ENCODE peak calls at places on chromosomes 12 and 14, in four cellular contexts. One of them, this sample, is unnamed.

GRCh38 chr12:26317942-26318565 is 122.7 kb downstream of the SSPN start:
- DNase-seq in mammary epithelial cell: peak
- DNase-seq in astrocyte: peak
- DNase-seq in BE2C: no peak
- DNase-seq in this sample: peak

GRCh38 chr14:37594238-37594915 is 672 bp downstream of the FOXA1 start:
- DNase-seq in mammary epithelial cell: peak
- DNase-seq in astrocyte: peak
- DNase-seq in BE2C: peak
- DNase-seq in this sample: peak

GRCh38 chr12:188910-189621 is 24.9 kb downstream of the SLC6A12 start:
- DNase-seq in mammary epithelial cell: no peak
- DNase-seq in astrocyte: peak
- DNase-seq in BE2C: peak
- DNase-seq in this sample: peak

GRCh38 chr12:93536766-93537515 is 35.5 kb upstream of the SOCS2 start:
- DNase-seq in mammary epithelial cell: no peak
- DNase-seq in astrocyte: no peak
- DNase-seq in BE2C: no peak
- DNase-seq in this sample: no peak

GRCh38 chr12:34604227-34604626 is 581.9 kb downstream of the ALG10 start:
- DNase-seq in mammary epithelial cell: no peak
- DNase-seq in astrocyte: no peak
- DNase-seq in BE2C: no peak
- DNase-seq in this sample: no peak

GRCh38 chr12:125330645-125331341 is 265.6 kb downstream of the AACS start:
- DNase-seq in mammary epithelial cell: peak
- DNase-seq in astrocyte: peak
- DNase-seq in BE2C: peak
- DNase-seq in this sample: peak

GRCh38 chr12:107891967-107892366 is 117.5 kb downstream of the ASCL4 start:
- DNase-seq in mammary epithelial cell: no peak
- DNase-seq in astrocyte: no peak
- DNase-seq in BE2C: no peak
- DNase-seq in this sample: peak

GRCh38 chr14:101017209-101017608 is 113.7 kb upstream of the RTL1 start:
- DNase-seq in mammary epithelial cell: no peak
- DNase-seq in astrocyte: peak
- DNase-seq in BE2C: no peak
- DNase-seq in this sample: peak

GRCh38 chr12:122064780-122065588 is 13.6 kb upstream of the MLXIP start:
- DNase-seq in mammary epithelial cell: no peak
- DNase-seq in astrocyte: peak
- DNase-seq in BE2C: peak
- DNase-seq in this sample: peak

GRCh38 chr12:54416908-54417603 is 2.0 kb downstream of the ITGA5 start:
- DNase-seq in mammary epithelial cell: no peak
- DNase-seq in astrocyte: no peak
- DNase-seq in BE2C: no peak
- DNase-seq in this sample: peak

GRCh38 chr14:85566603-85567002 is 36.7 kb downstream of the FLRT2 start:
- DNase-seq in mammary epithelial cell: peak
- DNase-seq in astrocyte: peak
- DNase-seq in BE2C: no peak
- DNase-seq in this sample: peak

GRCh38 chr14:95049952-95050351 is 107.4 kb downstream of the DICER1 start:
- DNase-seq in mammary epithelial cell: no peak
- DNase-seq in astrocyte: no peak
- DNase-seq in BE2C: no peak
- DNase-seq in this sample: no peak

GRCh38 chr12:101485015-101485414 is 9.9 kb downstream of the SPIC start:
- DNase-seq in mammary epithelial cell: no peak
- DNase-seq in astrocyte: no peak
- DNase-seq in BE2C: no peak
- DNase-seq in this sample: peak

GRCh38 chr12:116420476-116420875 is 138.7 kb upstream of the MAP1LC3B2 start:
- DNase-seq in mammary epithelial cell: no peak
- DNase-seq in astrocyte: no peak
- DNase-seq in BE2C: no peak
- DNase-seq in this sample: no peak

GRCh38 chr12:3311027-3311402 is 180.0 kb upstream of the PRMT8 start:
- DNase-seq in mammary epithelial cell: peak
- DNase-seq in astrocyte: peak
- DNase-seq in BE2C: no peak
- DNase-seq in this sample: no peak

GRCh38 chr12:118455327-118455726 is 79.0 kb downstream of the SUDS3 start:
- DNase-seq in mammary epithelial cell: no peak
- DNase-seq in astrocyte: no peak
- DNase-seq in BE2C: no peak
- DNase-seq in this sample: no peak

GRCh38 chr14:34684578-34684977 is 29.8 kb downstream of the CFL2 start:
- DNase-seq in mammary epithelial cell: peak
- DNase-seq in astrocyte: peak
- DNase-seq in BE2C: no peak
- DNase-seq in this sample: peak

GRCh38 chr14:57943038-57943437 is 77.1 kb upstream of the SLC35F4 start:
- DNase-seq in mammary epithelial cell: no peak
- DNase-seq in astrocyte: no peak
- DNase-seq in BE2C: no peak
- DNase-seq in this sample: no peak

GRCh38 chr12:6828671-6829531 is 694 bp downstream of the P3H3 start:
- DNase-seq in mammary epithelial cell: no peak
- DNase-seq in astrocyte: peak
- DNase-seq in BE2C: no peak
- DNase-seq in this sample: peak

GRCh38 chr12:122020795-122021192 is 890 bp upstream of the BCL7A start:
- DNase-seq in mammary epithelial cell: no peak
- DNase-seq in astrocyte: no peak
- DNase-seq in BE2C: no peak
- DNase-seq in this sample: no peak

GRCh38 chr12:6461401-6462233 is 8.9 kb downstream of the VAMP1 start:
- DNase-seq in mammary epithelial cell: no peak
- DNase-seq in astrocyte: no peak
- DNase-seq in BE2C: no peak
- DNase-seq in this sample: no peak

GRCh38 chr12:42524716-42525115 is 64.8 kb downstream of the PRICKLE1 start:
- DNase-seq in mammary epithelial cell: no peak
- DNase-seq in astrocyte: no peak
- DNase-seq in BE2C: no peak
- DNase-seq in this sample: no peak

GRCh38 chr12:6606331-6607131 is 648 bp downstream of the CHD4 start:
- DNase-seq in mammary epithelial cell: peak
- DNase-seq in astrocyte: no peak
- DNase-seq in BE2C: peak
- DNase-seq in this sample: peak

GRCh38 chr12:123860369-123860768 is 98.3 kb downstream of the DNAH10 start:
- DNase-seq in mammary epithelial cell: no peak
- DNase-seq in astrocyte: no peak
- DNase-seq in BE2C: no peak
- DNase-seq in this sample: peak

GRCh38 chr14:64266206-64266605 is 28.0 kb downstream of the ESR2 start:
- DNase-seq in mammary epithelial cell: peak
- DNase-seq in astrocyte: no peak
- DNase-seq in BE2C: no peak
- DNase-seq in this sample: peak

GRCh38 chr14:81625343-81625742 is 91.7 kb upstream of the SEL1L start:
- DNase-seq in mammary epithelial cell: peak
- DNase-seq in astrocyte: no peak
- DNase-seq in BE2C: no peak
- DNase-seq in this sample: peak

GRCh38 chr12:133107121-133107520 is 23.0 kb downstream of the ZNF891 start:
- DNase-seq in mammary epithelial cell: no peak
- DNase-seq in astrocyte: no peak
- DNase-seq in BE2C: no peak
- DNase-seq in this sample: no peak

GRCh38 chr12:133105620-133106019 is 24.5 kb downstream of the ZNF891 start:
- DNase-seq in mammary epithelial cell: no peak
- DNase-seq in astrocyte: no peak
- DNase-seq in BE2C: no peak
- DNase-seq in this sample: peak

GRCh38 chr12:133106253-133106652 is 23.8 kb downstream of the ZNF891 start:
- DNase-seq in mammary epithelial cell: no peak
- DNase-seq in astrocyte: no peak
- DNase-seq in BE2C: no peak
- DNase-seq in this sample: peak

DNA sequence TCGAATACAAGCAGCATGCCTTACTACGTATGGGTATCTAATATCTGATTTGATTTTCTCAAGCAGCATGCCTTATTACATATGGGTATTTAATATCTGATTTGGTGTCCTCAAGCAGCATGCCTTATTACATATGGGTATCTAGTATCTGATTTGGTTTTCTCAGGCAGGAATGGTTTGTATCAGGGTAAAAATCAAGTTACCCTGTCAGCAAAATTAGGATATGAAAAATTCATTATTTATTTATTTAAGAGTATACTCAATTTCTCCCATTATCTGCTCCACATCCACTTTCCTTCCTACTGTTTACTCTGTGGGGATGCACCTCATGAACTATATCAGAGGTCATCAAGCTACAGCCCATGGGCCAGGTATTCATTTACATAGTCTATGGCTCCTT is 21.9 kb downstream of the ZNF891 start:
- DNase-seq in mammary epithelial cell: no peak
- DNase-seq in astrocyte: no peak
- DNase-seq in BE2C: no peak
- DNase-seq in this sample: no peak
- H3K4me3 ChIP-seq in mammary epithelial cell: no peak
- H3K4me3 ChIP-seq in astrocyte: no peak
- H3K4me3 ChIP-seq in BE2C: no peak
- H3K4me3 ChIP-seq in this sample: no peak

GRCh38 chr14:52923902-52924575 is 26.8 kb downstream of the FERMT2 start:
- DNase-seq in mammary epithelial cell: no peak
- DNase-seq in astrocyte: no peak
- DNase-seq in BE2C: no peak
- DNase-seq in this sample: no peak
- TF ChIP-seq CTCF in mammary epithelial cell: no peak
- TF ChIP-seq CTCF in astrocyte: no peak
- TF ChIP-seq CTCF in BE2C: peak
- TF ChIP-seq CTCF in this sample: no peak

DNA sequence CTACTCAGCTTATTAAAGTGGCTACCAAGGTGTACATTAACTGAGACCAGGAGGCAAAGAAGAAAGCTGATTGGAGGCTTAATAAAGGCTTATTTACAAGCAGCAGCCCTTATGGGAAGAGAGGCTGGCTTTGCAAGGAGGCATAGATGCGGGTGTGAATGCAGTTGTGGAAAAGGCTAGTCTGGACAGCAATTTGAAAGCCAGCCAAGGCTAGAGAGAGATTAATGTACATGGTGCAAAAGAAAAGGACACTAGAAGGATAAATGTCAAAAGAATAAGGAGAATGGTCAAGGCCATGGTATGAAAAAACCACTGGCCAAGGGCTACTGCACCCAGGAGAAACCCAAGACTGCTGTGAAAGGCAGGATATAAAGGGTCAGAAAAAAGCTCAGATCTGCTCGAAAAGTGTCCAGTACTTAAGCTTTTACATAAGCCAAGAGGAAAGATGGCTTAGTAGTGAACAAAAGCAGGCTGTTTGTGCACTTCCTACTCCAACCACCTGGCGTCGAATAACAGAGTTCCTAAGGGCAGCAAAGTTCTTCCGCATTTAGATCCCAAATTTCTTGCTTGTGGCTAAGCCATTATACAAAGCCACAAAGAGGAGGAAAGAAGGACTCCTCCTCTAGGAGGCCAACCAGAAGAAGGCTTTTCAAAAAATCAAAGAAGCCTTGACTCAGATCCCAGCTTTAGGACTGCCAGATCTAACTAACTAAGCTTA is 24.0 kb downstream of the KLRK1 start:
- DNase-seq in mammary epithelial cell: peak
- DNase-seq in astrocyte: peak
- DNase-seq in BE2C: no peak
- DNase-seq in this sample: peak
- H3K4me3 ChIP-seq in mammary epithelial cell: no peak
- H3K4me3 ChIP-seq in astrocyte: peak
- H3K4me3 ChIP-seq in BE2C: peak
- H3K4me3 ChIP-seq in this sample: peak

GRCh38 chr12:48925218-48925871 is at the start of gene FKBP11:
- DNase-seq in mammary epithelial cell: peak
- DNase-seq in astrocyte: peak
- DNase-seq in BE2C: peak
- DNase-seq in this sample: peak
- TF ChIP-seq CTCF in mammary epithelial cell: no peak
- TF ChIP-seq CTCF in astrocyte: no peak
- TF ChIP-seq CTCF in BE2C: no peak
- TF ChIP-seq CTCF in this sample: no peak

GRCh38 chr14:55448146-55448614 is 7.8 kb upstream of the TBPL2 start:
- DNase-seq in mammary epithelial cell: peak
- DNase-seq in astrocyte: peak
- DNase-seq in BE2C: peak
- DNase-seq in this sample: peak
- H3K4me3 ChIP-seq in mammary epithelial cell: no peak
- H3K4me3 ChIP-seq in astrocyte: no peak
- H3K4me3 ChIP-seq in BE2C: no peak
- H3K4me3 ChIP-seq in this sample: no peak

DNA sequence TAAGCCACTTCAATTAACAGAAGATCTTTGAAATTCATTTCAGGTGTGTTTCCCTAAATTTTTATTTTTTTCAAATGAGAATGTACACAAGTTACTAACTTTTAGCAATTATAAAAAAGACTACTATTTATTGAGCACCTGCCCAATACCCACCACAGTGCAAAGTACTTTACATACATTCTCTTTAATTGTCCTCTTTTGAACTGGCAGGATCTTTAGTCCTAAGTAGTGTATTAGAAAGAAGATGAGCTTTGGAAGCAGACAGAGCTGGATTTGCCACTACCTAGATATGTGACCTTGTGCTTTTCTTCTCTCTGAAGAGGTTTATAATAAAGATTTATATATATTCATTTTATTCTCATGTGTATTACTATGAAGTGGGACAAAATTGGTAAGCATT is 63.7 kb downstream of the TMEM117 start:
- DNase-seq in mammary epithelial cell: no peak
- DNase-seq in astrocyte: no peak
- DNase-seq in BE2C: no peak
- DNase-seq in this sample: no peak
- TF ChIP-seq CTCF in mammary epithelial cell: no peak
- TF ChIP-seq CTCF in astrocyte: no peak
- TF ChIP-seq CTCF in BE2C: no peak
- TF ChIP-seq CTCF in this sample: no peak

This sample was measured in fibroblast of pulmonary artery.